ENCODE peak calls at places on chromosome 3, in five cellular contexts. One of them, this sample, is unnamed.

GRCh38 chr3:55491296-55491816 is 4.2 kb upstream of the WNT5A start:
- DNase-seq in IMR-90: peak
- DNase-seq in HepG2: no peak
- DNase-seq in A549: no peak
- DNase-seq in K562: no peak
- DNase-seq in this sample: no peak

GRCh38 chr3:19972056-19972455 is 25.2 kb downstream of the RAB5A start:
- DNase-seq in IMR-90: peak
- DNase-seq in HepG2: no peak
- DNase-seq in A549: no peak
- DNase-seq in K562: no peak
- DNase-seq in this sample: no peak

GRCh38 chr3:58577269-58577821 is at the start of gene FAM107A:
- DNase-seq in IMR-90: peak
- DNase-seq in HepG2: no peak
- DNase-seq in A549: no peak
- DNase-seq in K562: peak
- DNase-seq in this sample: no peak

GRCh38 chr3:155738580-155739076 is 6.2 kb downstream of the PLCH1 start:
- DNase-seq in IMR-90: no peak
- DNase-seq in HepG2: no peak
- DNase-seq in A549: no peak
- DNase-seq in K562: no peak
- DNase-seq in this sample: no peak

GRCh38 chr3:49903451-49904424 is at the start of gene MST1R:
- DNase-seq in IMR-90: no peak
- DNase-seq in HepG2: peak
- DNase-seq in A549: peak
- DNase-seq in K562: peak
- DNase-seq in this sample: peak

GRCh38 chr3:141011511-141012262 is 39.5 kb upstream of the SPSB4 start:
- DNase-seq in IMR-90: peak
- DNase-seq in HepG2: peak
- DNase-seq in A549: peak
- DNase-seq in K562: peak
- DNase-seq in this sample: peak

GRCh38 chr3:52851348-52851747 is 16.5 kb upstream of the MUSTN1 start:
- DNase-seq in IMR-90: peak
- DNase-seq in HepG2: peak
- DNase-seq in A549: peak
- DNase-seq in K562: peak
- DNase-seq in this sample: peak

GRCh38 chr3:142374687-142375086 is 73.2 kb downstream of the XRN1 start:
- DNase-seq in IMR-90: no peak
- DNase-seq in HepG2: no peak
- DNase-seq in A549: no peak
- DNase-seq in K562: no peak
- DNase-seq in this sample: no peak

GRCh38 chr3:36813320-36813719 is 49.0 kb upstream of the DCLK3 start:
- DNase-seq in IMR-90: no peak
- DNase-seq in HepG2: no peak
- DNase-seq in A549: no peak
- DNase-seq in K562: no peak
- DNase-seq in this sample: no peak

GRCh38 chr3:9553021-9553948 is at the start of gene LHFPL4:
- DNase-seq in IMR-90: no peak
- DNase-seq in HepG2: no peak
- DNase-seq in A549: no peak
- DNase-seq in K562: peak
- DNase-seq in this sample: peak

GRCh38 chr3:110521019-110521418 is 550.6 kb upstream of the NECTIN3 start:
- DNase-seq in IMR-90: peak
- DNase-seq in HepG2: no peak
- DNase-seq in A549: peak
- DNase-seq in K562: peak
- DNase-seq in this sample: no peak

GRCh38 chr3:108804956-108805355 is 17.6 kb upstream of the TRAT1 start:
- DNase-seq in IMR-90: no peak
- DNase-seq in HepG2: no peak
- DNase-seq in A549: no peak
- DNase-seq in K562: no peak
- DNase-seq in this sample: no peak

GRCh38 chr3:123397921-123398785 is 50.7 kb downstream of the ADCY5 start:
- DNase-seq in IMR-90: no peak
- DNase-seq in HepG2: no peak
- DNase-seq in A549: no peak
- DNase-seq in K562: no peak
- DNase-seq in this sample: no peak

GRCh38 chr3:194156095-194156494 is 20.1 kb downstream of the HES1 start:
- DNase-seq in IMR-90: no peak
- DNase-seq in HepG2: no peak
- DNase-seq in A549: no peak
- DNase-seq in K562: no peak
- DNase-seq in this sample: no peak

GRCh38 chr3:31833391-31834165 is 147.5 kb downstream of the OSBPL10 start:
- DNase-seq in IMR-90: no peak
- DNase-seq in HepG2: no peak
- DNase-seq in A549: no peak
- DNase-seq in K562: no peak
- DNase-seq in this sample: no peak

GRCh38 chr3:33430571-33430970 is 9.6 kb downstream of the UBP1 start:
- DNase-seq in IMR-90: no peak
- DNase-seq in HepG2: no peak
- DNase-seq in A549: no peak
- DNase-seq in K562: no peak
- DNase-seq in this sample: no peak

GRCh38 chr3:4986611-4987373 is 7.6 kb downstream of the BHLHE40 start:
- DNase-seq in IMR-90: peak
- DNase-seq in HepG2: peak
- DNase-seq in A549: peak
- DNase-seq in K562: peak
- DNase-seq in this sample: peak

GRCh38 chr3:177282028-177282655 is 84.9 kb upstream of the TBL1XR1 start:
- DNase-seq in IMR-90: no peak
- DNase-seq in HepG2: no peak
- DNase-seq in A549: no peak
- DNase-seq in K562: no peak
- DNase-seq in this sample: no peak

GRCh38 chr3:36172699-36173098 is 207.6 kb upstream of the STAC start:
- DNase-seq in IMR-90: no peak
- DNase-seq in HepG2: no peak
- DNase-seq in A549: no peak
- DNase-seq in K562: no peak
- DNase-seq in this sample: no peak

GRCh38 chr3:23806322-23807160 is 786 bp downstream of the UBE2E1 start:
- DNase-seq in IMR-90: no peak
- DNase-seq in HepG2: no peak
- DNase-seq in A549: peak
- DNase-seq in K562: peak
- DNase-seq in this sample: peak

GRCh38 chr3:78978037-78978436 is 789.8 kb downstream of the ROBO1 start:
- DNase-seq in IMR-90: peak
- DNase-seq in HepG2: peak
- DNase-seq in A549: peak
- DNase-seq in K562: no peak
- DNase-seq in this sample: no peak

GRCh38 chr3:100913870-100914654 is 79.2 kb downstream of the ABI3BP start:
- DNase-seq in IMR-90: peak
- DNase-seq in HepG2: no peak
- DNase-seq in A549: no peak
- DNase-seq in K562: no peak
- DNase-seq in this sample: no peak

DNA sequence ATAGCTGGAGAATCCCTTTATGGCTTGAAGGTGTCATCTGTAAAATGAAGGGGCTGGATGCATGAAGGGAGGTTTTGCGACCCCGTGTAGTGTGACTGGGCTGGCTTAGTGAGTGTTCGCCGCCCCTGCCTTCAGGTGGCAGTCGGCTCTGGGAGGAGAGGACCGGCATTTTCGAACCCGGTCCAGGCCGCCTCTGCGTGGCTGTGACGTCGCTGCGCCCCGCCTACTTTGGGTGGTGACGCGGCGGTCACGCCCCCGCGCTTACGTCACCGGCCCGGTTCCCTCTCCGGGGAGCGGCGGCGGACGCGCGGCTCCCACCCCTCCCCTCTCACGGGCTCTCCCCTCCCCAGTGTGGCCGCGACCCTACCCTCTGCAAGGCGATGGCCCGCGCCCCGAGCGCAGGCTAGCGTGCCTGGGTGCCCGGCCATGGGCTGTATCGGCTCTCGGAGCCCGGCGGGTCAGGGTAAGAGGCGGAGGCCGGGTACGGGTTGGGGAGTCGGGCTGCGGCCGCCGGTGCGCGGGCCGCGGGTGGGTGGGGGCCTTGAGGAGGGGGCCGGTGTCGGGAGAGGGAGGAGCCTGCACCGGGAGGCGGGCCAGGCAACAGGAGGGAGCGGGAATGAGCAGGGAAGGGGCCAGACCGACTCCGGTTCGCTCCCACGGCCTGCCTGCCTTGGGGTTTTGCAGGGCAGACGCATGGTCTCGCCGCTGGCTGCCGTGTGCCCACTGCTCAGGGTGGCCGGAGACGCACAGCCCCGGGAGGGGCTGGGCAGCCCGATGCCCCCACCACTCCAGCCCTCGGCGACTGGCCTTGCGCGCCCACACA is 1.5 kb upstream of the FAM131A start:
- DNase-seq in IMR-90: peak
- DNase-seq in HepG2: peak
- DNase-seq in A549: peak
- DNase-seq in K562: peak
- DNase-seq in this sample: peak
- TF ChIP-seq MAFK in IMR-90: no peak
- TF ChIP-seq MAFK in HepG2: no peak
- TF ChIP-seq MAFK in A549: no peak
- TF ChIP-seq MAFK in K562: no peak
- TF ChIP-seq MAFK in this sample: no peak

GRCh38 chr3:114504941-114505632 is 211.3 kb downstream of the TIGIT start:
- DNase-seq in IMR-90: peak
- DNase-seq in HepG2: no peak
- DNase-seq in A549: no peak
- DNase-seq in K562: no peak
- DNase-seq in this sample: no peak
- TF ChIP-seq MAFK in IMR-90: no peak
- TF ChIP-seq MAFK in HepG2: no peak
- TF ChIP-seq MAFK in A549: no peak
- TF ChIP-seq MAFK in K562: no peak
- TF ChIP-seq MAFK in this sample: no peak

DNA sequence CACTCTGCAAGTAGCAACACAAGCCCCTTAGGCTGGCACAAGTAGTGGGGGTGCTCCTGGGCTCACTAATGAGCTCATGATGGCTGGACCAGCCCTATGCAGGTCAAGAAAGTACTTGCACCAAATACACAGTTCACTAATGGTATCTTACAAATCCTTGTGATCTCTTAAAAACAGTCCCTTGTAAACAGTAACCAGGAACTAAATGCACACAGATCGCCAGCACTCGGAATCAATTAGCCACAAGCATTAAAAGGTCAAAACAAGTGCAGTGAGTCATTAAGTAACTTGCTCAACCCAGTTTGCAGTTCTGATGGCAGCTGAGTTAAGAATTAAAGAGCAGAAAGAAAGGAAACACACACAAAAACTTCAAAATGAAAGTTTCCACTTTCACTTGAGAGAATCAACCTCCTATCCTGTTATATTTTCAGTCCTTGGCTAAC is 43.2 kb downstream of the ARHGEF3 start:
- DNase-seq in IMR-90: peak
- DNase-seq in HepG2: peak
- DNase-seq in A549: peak
- DNase-seq in K562: no peak
- DNase-seq in this sample: no peak
- TF ChIP-seq MAFK in IMR-90: no peak
- TF ChIP-seq MAFK in HepG2: no peak
- TF ChIP-seq MAFK in A549: no peak
- TF ChIP-seq MAFK in K562: no peak
- TF ChIP-seq MAFK in this sample: no peak

GRCh38 chr3:150252462-150252861 is 155.6 kb upstream of the TSC22D2 start:
- DNase-seq in IMR-90: peak
- DNase-seq in HepG2: peak
- DNase-seq in A549: no peak
- DNase-seq in K562: no peak
- DNase-seq in this sample: no peak
- TF ChIP-seq MAFK in IMR-90: no peak
- TF ChIP-seq MAFK in HepG2: no peak
- TF ChIP-seq MAFK in A549: no peak
- TF ChIP-seq MAFK in K562: no peak
- TF ChIP-seq MAFK in this sample: no peak

GRCh38 chr3:170690133-170690981 is 104.5 kb upstream of the SLC7A14 start:
- DNase-seq in IMR-90: peak
- DNase-seq in HepG2: peak
- DNase-seq in A549: peak
- DNase-seq in K562: peak
- DNase-seq in this sample: peak
- TF ChIP-seq MAFK in IMR-90: no peak
- TF ChIP-seq MAFK in HepG2: no peak
- TF ChIP-seq MAFK in A549: no peak
- TF ChIP-seq MAFK in K562: no peak
- TF ChIP-seq MAFK in this sample: no peak

DNA sequence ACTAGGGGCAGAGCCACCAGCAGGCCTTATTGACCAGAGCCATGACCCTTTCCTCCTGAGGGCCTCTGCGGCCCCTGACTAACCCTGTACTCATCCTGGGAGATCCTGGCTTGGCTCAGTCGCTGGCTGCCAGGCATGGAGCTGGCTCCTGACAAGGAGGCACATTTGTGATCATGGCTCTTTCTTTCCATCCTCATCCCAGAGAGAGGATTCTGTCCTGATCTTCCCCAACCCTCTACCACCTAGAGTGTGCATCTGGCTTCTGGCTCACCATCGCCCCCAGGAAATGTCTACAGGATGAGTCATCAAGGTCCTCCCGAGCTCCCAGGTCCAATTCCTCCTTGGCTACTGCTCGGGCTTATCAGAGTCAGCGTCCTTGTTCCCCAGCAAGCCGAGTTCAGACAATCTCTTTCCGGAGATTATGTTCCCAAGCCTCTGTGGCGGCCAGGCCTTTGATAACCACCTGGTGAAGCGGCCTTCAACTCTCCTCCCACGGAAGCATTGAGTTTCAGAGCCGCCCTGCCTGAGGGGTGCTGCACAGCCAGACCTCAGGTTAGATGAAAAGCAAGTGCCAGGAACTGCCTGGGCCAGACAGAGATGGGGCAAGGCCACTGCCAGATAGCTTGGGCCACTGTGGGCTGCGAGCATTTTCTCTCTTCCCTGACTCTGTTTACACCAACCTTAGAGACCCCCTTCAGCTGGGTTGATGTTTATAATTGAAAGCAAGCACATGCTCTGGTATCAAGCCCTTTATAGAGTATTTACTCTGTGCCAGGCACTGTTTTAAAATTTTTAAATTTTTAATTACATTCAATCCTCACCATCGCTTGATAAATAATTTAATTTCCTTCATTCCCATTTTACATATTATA is 44.3 kb upstream of the MRPS22 start:
- DNase-seq in IMR-90: peak
- DNase-seq in HepG2: peak
- DNase-seq in A549: peak
- DNase-seq in K562: peak
- DNase-seq in this sample: no peak
- TF ChIP-seq MAFK in IMR-90: no peak
- TF ChIP-seq MAFK in HepG2: no peak
- TF ChIP-seq MAFK in A549: no peak
- TF ChIP-seq MAFK in K562: peak
- TF ChIP-seq MAFK in this sample: no peak

GRCh38 chr3:143600762-143601161 is 247.5 kb downstream of the SLC9A9 start:
- DNase-seq in IMR-90: no peak
- DNase-seq in HepG2: no peak
- DNase-seq in A549: no peak
- DNase-seq in K562: no peak
- DNase-seq in this sample: no peak
- TF ChIP-seq MAFK in IMR-90: no peak
- TF ChIP-seq MAFK in HepG2: no peak
- TF ChIP-seq MAFK in A549: no peak
- TF ChIP-seq MAFK in K562: no peak
- TF ChIP-seq MAFK in this sample: no peak

GRCh38 chr3:172195393-172195754 is 156.0 kb downstream of the FNDC3B start:
- DNase-seq in IMR-90: no peak
- DNase-seq in HepG2: no peak
- DNase-seq in A549: no peak
- DNase-seq in K562: no peak
- DNase-seq in this sample: no peak
- TF ChIP-seq MAFK in IMR-90: no peak
- TF ChIP-seq MAFK in HepG2: no peak
- TF ChIP-seq MAFK in A549: no peak
- TF ChIP-seq MAFK in K562: no peak
- TF ChIP-seq MAFK in this sample: no peak